ENCODE peak calls at places on chromosomes 11 and 22, in five cellular contexts. One of them, this sample, is unnamed.

GRCh38 chr11:19055905-19056304 is 4.6 kb downstream of the MRGPRX2 start:
- DNase-seq in astrocyte of the spinal cord: no peak
- DNase-seq in kidney glomerular epithelial cell: no peak
- DNase-seq in upper lobe of right lung: no peak
- DNase-seq in activated CD8-positive, alpha-beta memory T cell treated with anti-CD3 and anti-CD28 coated beads, Interleukin-2, amount 50 U/mL, for 48 hours: no peak
- DNase-seq in this sample: no peak

GRCh38 chr22:32217465-32217864 is 12.6 kb upstream of the RFPL2 start:
- DNase-seq in astrocyte of the spinal cord: no peak
- DNase-seq in kidney glomerular epithelial cell: no peak
- DNase-seq in upper lobe of right lung: no peak
- DNase-seq in activated CD8-positive, alpha-beta memory T cell treated with anti-CD3 and anti-CD28 coated beads, Interleukin-2, amount 50 U/mL, for 48 hours: no peak
- DNase-seq in this sample: no peak

GRCh38 chr22:36493690-36494110 is 12.3 kb upstream of the TXN2 start:
- DNase-seq in upper lobe of right lung: peak
- DNase-seq in kidney glomerular epithelial cell: no peak
- DNase-seq in astrocyte of the spinal cord: no peak
- DNase-seq in activated CD8-positive, alpha-beta memory T cell treated with anti-CD3 and anti-CD28 coated beads, Interleukin-2, amount 50 U/mL, for 48 hours: no peak
- DNase-seq in this sample: peak

GRCh38 chr11:86067230-86068137 is 1.4 kb downstream of the PICALM start:
- DNase-seq in astrocyte of the spinal cord: no peak
- DNase-seq in activated CD8-positive, alpha-beta memory T cell treated with anti-CD3 and anti-CD28 coated beads, Interleukin-2, amount 50 U/mL, for 48 hours: no peak
- DNase-seq in kidney glomerular epithelial cell: peak
- DNase-seq in upper lobe of right lung: no peak
- DNase-seq in this sample: peak

GRCh38 chr11:6258571-6258998 is 1.1 kb upstream of the CCKBR start:
- DNase-seq in activated CD8-positive, alpha-beta memory T cell treated with anti-CD3 and anti-CD28 coated beads, Interleukin-2, amount 50 U/mL, for 48 hours: no peak
- DNase-seq in astrocyte of the spinal cord: no peak
- DNase-seq in kidney glomerular epithelial cell: no peak
- DNase-seq in upper lobe of right lung: no peak
- DNase-seq in this sample: no peak

GRCh38 chr11:116225784-116226410 is 546.9 kb downstream of the BUD13 start:
- DNase-seq in kidney glomerular epithelial cell: peak
- DNase-seq in activated CD8-positive, alpha-beta memory T cell treated with anti-CD3 and anti-CD28 coated beads, Interleukin-2, amount 50 U/mL, for 48 hours: no peak
- DNase-seq in astrocyte of the spinal cord: no peak
- DNase-seq in upper lobe of right lung: no peak
- DNase-seq in this sample: no peak

GRCh38 chr22:40666151-40666848 is 13.0 kb upstream of the MCHR1 start:
- DNase-seq in kidney glomerular epithelial cell: no peak
- DNase-seq in activated CD8-positive, alpha-beta memory T cell treated with anti-CD3 and anti-CD28 coated beads, Interleukin-2, amount 50 U/mL, for 48 hours: no peak
- DNase-seq in upper lobe of right lung: no peak
- DNase-seq in astrocyte of the spinal cord: no peak
- DNase-seq in this sample: no peak

GRCh38 chr11:35526370-35526792 is 965 bp upstream of the PAMR1 start:
- DNase-seq in upper lobe of right lung: no peak
- DNase-seq in astrocyte of the spinal cord: peak
- DNase-seq in activated CD8-positive, alpha-beta memory T cell treated with anti-CD3 and anti-CD28 coated beads, Interleukin-2, amount 50 U/mL, for 48 hours: no peak
- DNase-seq in kidney glomerular epithelial cell: no peak
- DNase-seq in this sample: no peak

GRCh38 chr11:36376315-36376887 is 80.3 kb downstream of the PRR5L start:
- DNase-seq in kidney glomerular epithelial cell: no peak
- DNase-seq in upper lobe of right lung: peak
- DNase-seq in astrocyte of the spinal cord: peak
- DNase-seq in activated CD8-positive, alpha-beta memory T cell treated with anti-CD3 and anti-CD28 coated beads, Interleukin-2, amount 50 U/mL, for 48 hours: peak
- DNase-seq in this sample: no peak

GRCh38 chr11:10900686-10901415 is 43.0 kb upstream of the ZBED5 start:
- DNase-seq in activated CD8-positive, alpha-beta memory T cell treated with anti-CD3 and anti-CD28 coated beads, Interleukin-2, amount 50 U/mL, for 48 hours: no peak
- DNase-seq in kidney glomerular epithelial cell: no peak
- DNase-seq in upper lobe of right lung: no peak
- DNase-seq in astrocyte of the spinal cord: no peak
- DNase-seq in this sample: no peak

GRCh38 chr11:114928260-114928870 is 250.0 kb downstream of the NXPE2 start:
- DNase-seq in kidney glomerular epithelial cell: no peak
- DNase-seq in astrocyte of the spinal cord: no peak
- DNase-seq in activated CD8-positive, alpha-beta memory T cell treated with anti-CD3 and anti-CD28 coated beads, Interleukin-2, amount 50 U/mL, for 48 hours: no peak
- DNase-seq in upper lobe of right lung: no peak
- DNase-seq in this sample: no peak

GRCh38 chr11:119196833-119197483 is 9.2 kb upstream of the CBL start:
- DNase-seq in kidney glomerular epithelial cell: peak
- DNase-seq in activated CD8-positive, alpha-beta memory T cell treated with anti-CD3 and anti-CD28 coated beads, Interleukin-2, amount 50 U/mL, for 48 hours: no peak
- DNase-seq in upper lobe of right lung: peak
- DNase-seq in astrocyte of the spinal cord: peak
- DNase-seq in this sample: peak

GRCh38 chr11:2703487-2704141 is 3.8 kb upstream of the KCNQ1OT1 start:
- DNase-seq in kidney glomerular epithelial cell: no peak
- DNase-seq in upper lobe of right lung: no peak
- DNase-seq in activated CD8-positive, alpha-beta memory T cell treated with anti-CD3 and anti-CD28 coated beads, Interleukin-2, amount 50 U/mL, for 48 hours: no peak
- DNase-seq in astrocyte of the spinal cord: no peak
- DNase-seq in this sample: no peak

GRCh38 chr11:112050721-112051120 is 23.1 kb downstream of the PIH1D2 start:
- DNase-seq in upper lobe of right lung: no peak
- DNase-seq in activated CD8-positive, alpha-beta memory T cell treated with anti-CD3 and anti-CD28 coated beads, Interleukin-2, amount 50 U/mL, for 48 hours: no peak
- DNase-seq in kidney glomerular epithelial cell: no peak
- DNase-seq in astrocyte of the spinal cord: no peak
- DNase-seq in this sample: no peak

GRCh38 chr11:60899977-60900376 is 6.4 kb downstream of the PRPF19 start:
- DNase-seq in upper lobe of right lung: no peak
- DNase-seq in kidney glomerular epithelial cell: no peak
- DNase-seq in astrocyte of the spinal cord: no peak
- DNase-seq in activated CD8-positive, alpha-beta memory T cell treated with anti-CD3 and anti-CD28 coated beads, Interleukin-2, amount 50 U/mL, for 48 hours: no peak
- DNase-seq in this sample: no peak

GRCh38 chr11:26571861-26572654 is at the start of gene MUC15:
- DNase-seq in upper lobe of right lung: no peak
- DNase-seq in kidney glomerular epithelial cell: no peak
- DNase-seq in astrocyte of the spinal cord: no peak
- DNase-seq in activated CD8-positive, alpha-beta memory T cell treated with anti-CD3 and anti-CD28 coated beads, Interleukin-2, amount 50 U/mL, for 48 hours: no peak
- DNase-seq in this sample: no peak

This sample was measured in memory B cell.